ENCODE peak calls at places on chromosomes 2 and 18, in seven cellular contexts. M is K562, N is heart left ventricle, Y is mammary epithelial cell, G is PC-9, R is body of pancreas, T is kidney. S is an unnamed sample. For H3K4me1, the result is how much of the 10 kb centered on the place peaks cover.

GRCh38 chr2:120388222-120389035 is 42.5 kb downstream of the INHBB start:
- DNase-seq in M (no peak), N (no peak), Y (no peak), G (no peak), R (peak), T (peak), S (no peak)

GRCh38 chr2:59277656-59278055 is 1036.5 kb upstream of the FANCL start:
- DNase-seq in M (no peak), N (no peak), Y (no peak), G (no peak), R (no peak), T (no peak), S (peak)

GRCh38 chr2:98148968-98149697 is 62.2 kb downstream of the VWA3B start:
- DNase-seq in M (no peak), N (no peak), Y (peak), G (peak), R (peak), T (no peak), S (peak)

GRCh38 chr2:8489221-8489620 is 192.6 kb upstream of the ID2 start:
- DNase-seq in M (no peak), N (no peak), Y (no peak), G (no peak), R (no peak), T (no peak), S (no peak)

GRCh38 chr2:212177724-212178123 is 360.9 kb downstream of the ERBB4 start:
- DNase-seq in M (no peak), N (no peak), Y (no peak), G (no peak), R (no peak), T (no peak), S (peak)

GRCh38 chr2:227848586-227848985 is 22.8 kb upstream of the DAW1 start:
- DNase-seq in M (no peak), N (no peak), Y (peak), G (peak), R (no peak), T (no peak), S (no peak)

GRCh38 chr2:10196275-10196892 is 73.8 kb downstream of the RRM2 start:
- DNase-seq in M (no peak), N (no peak), Y (no peak), G (no peak), R (no peak), T (no peak), S (no peak)

GRCh38 chr2:232249096-232249495 is 129.5 kb upstream of the ALPP start:
- DNase-seq in M (no peak), N (no peak), Y (no peak), G (no peak), R (no peak), T (no peak), S (no peak)

GRCh38 chr2:224869601-224870000 is 153.4 kb upstream of the CCDC195 start:
- DNase-seq in M (no peak), N (no peak), Y (peak), G (no peak), R (no peak), T (no peak), S (peak)

GRCh38 chr2:47169784-47170183 is 14.7 kb upstream of the STPG4 start:
- DNase-seq in M (no peak), N (no peak), Y (no peak), G (no peak), R (no peak), T (no peak), S (no peak)
- H3K4me1 ChIP-seq in M (under half), N (half or more), Y (under half), G (half or more), R (under half), T (under half), S (half or more)

GRCh38 chr18:9915291-9916066 is 1.7 kb downstream of the VAPA start:
- DNase-seq in M (no peak), N (no peak), Y (no peak), G (no peak), R (no peak), T (no peak), S (no peak)

GRCh38 chr18:9914584-9915290 is 921 bp downstream of the VAPA start:
- DNase-seq in M (no peak), N (peak), Y (peak), G (peak), R (peak), T (peak), S (peak)

GRCh38 chr18:9913526-9914333 is at the start of gene VAPA:
- DNase-seq in M (peak), N (peak), Y (peak), G (peak), R (peak), T (peak), S (peak)

GRCh38 chr18:9913151-9913525 is 678 bp upstream of the VAPA start:
- DNase-seq in M (no peak), N (no peak), Y (no peak), G (no peak), R (no peak), T (no peak), S (no peak)

DNA sequence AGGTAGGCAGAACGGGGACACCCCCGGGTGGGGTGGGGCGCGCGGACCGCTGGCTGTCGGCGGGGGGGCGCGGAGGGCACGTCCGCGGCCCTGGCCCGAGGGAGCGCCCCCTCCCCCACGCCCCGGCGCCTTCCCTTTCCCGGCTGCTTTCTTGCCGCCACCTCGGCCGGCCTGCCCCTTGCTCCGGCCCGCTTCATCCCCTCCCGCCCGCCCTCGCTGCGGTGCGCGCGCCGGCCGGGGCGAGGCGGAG is 443 bp downstream of the VAPA start:
- DNase-seq in M (peak), N (no peak), Y (no peak), G (no peak), R (no peak), T (no peak), S (no peak)
- TF ChIP-seq CTCF in M (no peak), N (no peak), Y (no peak), G (no peak), R (no peak), T (no peak), S (no peak)

GRCh38 chr2:105383456-105383855 is 15.4 kb downstream of the FHL2 start:
- DNase-seq in M (no peak), N (peak), Y (no peak), G (no peak), R (no peak), T (no peak), S (peak)
- H3K4me1 ChIP-seq in M (under half), N (half or more), Y (under half), G (half or more), R (under half), T (under half), S (half or more)

GRCh38 chr2:216328347-216328746 is 43.9 kb downstream of the MARCHF4 start:
- DNase-seq in M (no peak), N (no peak), Y (no peak), G (no peak), R (no peak), T (no peak), S (peak)
- TF ChIP-seq CTCF in M (peak), N (no peak), Y (peak), G (no peak), R (no peak), T (no peak), S (peak)

DNA sequence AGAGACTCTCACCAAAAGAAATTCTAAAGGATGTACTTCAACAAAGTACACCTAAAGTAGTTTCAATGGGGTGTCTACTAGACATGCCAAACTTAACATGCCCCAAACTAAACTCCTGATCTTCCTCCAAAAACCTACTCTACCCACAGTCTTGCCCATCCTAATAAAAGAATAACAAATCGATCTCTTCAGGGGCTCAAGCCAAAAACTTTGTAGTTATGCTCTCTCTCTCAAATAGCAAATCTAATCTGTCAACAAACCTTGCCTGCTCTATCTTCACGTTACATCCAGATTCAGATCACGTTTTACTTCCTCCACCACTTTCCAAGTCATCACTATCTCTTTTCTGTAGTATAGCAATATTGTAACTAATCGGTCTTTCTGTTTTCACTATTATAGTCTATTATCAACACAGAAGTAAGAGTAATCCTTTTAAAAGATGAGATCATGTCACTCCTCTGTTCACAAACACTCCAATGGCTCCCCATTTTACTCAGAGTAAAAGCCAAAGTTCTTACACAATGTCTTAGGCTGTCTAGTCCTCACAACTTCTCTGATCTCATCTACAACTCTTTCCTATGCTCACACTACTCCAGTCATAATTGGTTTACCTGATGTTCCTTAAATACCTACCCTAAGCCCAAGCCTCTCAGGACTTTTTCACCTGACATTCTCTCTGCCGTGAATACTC is 79.9 kb downstream of the THADA start:
- DNase-seq in M (no peak), N (no peak), Y (no peak), G (no peak), R (no peak), T (no peak), S (no peak)
- H3K4me1 ChIP-seq in M (under half), N (under half), Y (under half), G (under half), R (half or more), T (under half), S (under half)

GRCh38 chr2:48203668-48204067 is 297.4 kb upstream of the FBXO11 start:
- DNase-seq in M (no peak), N (no peak), Y (no peak), G (no peak), R (no peak), T (no peak), S (no peak)

GRCh38 chr2:48207201-48207641 is 300.9 kb upstream of the FBXO11 start:
- DNase-seq in M (no peak), N (no peak), Y (no peak), G (no peak), R (no peak), T (no peak), S (no peak)

GRCh38 chr2:48204750-48205136 is 298.4 kb upstream of the FBXO11 start:
- DNase-seq in M (no peak), N (no peak), Y (no peak), G (no peak), R (no peak), T (no peak), S (no peak)

GRCh38 chr2:48202863-48203642 is 296.8 kb upstream of the FBXO11 start:
- DNase-seq in M (no peak), N (no peak), Y (no peak), G (no peak), R (no peak), T (no peak), S (no peak)

DNA sequence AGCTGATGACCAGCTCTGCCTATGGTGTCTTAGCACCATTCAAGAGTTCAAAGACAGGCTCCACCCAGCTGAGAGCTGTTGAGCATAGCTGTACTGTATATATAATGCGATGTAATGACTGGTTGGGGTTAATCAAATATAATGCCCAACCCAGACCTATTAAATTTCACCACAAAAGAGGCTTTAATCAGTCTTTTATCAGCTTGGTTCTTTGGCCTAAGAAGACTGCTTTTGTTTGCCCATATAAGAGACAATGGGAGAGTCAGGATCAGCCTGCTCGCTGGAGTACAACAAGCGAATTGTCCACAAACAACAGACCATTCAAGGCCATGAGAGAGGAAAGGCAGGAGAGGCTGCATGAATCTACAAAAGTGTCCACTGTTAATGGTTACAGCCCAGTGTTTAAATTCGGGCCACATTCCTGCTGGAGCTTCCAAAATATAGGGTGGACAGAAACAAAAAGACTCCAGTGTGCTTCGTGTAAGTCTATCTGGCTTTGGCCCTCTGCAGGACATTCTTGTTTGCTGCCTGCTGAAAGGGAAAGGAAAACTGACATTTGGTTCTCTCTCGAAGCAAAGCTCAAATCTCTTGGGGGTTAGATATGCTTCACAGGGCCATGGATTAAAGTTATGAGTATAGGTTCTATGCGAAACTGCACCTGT is 299.0 kb upstream of the FBXO11 start:
- DNase-seq in M (no peak), N (no peak), Y (no peak), G (no peak), R (no peak), T (no peak), S (no peak)
- TF ChIP-seq CTCF in M (peak), N (no peak), Y (peak), G (no peak), R (no peak), T (no peak), S (peak)

DNA sequence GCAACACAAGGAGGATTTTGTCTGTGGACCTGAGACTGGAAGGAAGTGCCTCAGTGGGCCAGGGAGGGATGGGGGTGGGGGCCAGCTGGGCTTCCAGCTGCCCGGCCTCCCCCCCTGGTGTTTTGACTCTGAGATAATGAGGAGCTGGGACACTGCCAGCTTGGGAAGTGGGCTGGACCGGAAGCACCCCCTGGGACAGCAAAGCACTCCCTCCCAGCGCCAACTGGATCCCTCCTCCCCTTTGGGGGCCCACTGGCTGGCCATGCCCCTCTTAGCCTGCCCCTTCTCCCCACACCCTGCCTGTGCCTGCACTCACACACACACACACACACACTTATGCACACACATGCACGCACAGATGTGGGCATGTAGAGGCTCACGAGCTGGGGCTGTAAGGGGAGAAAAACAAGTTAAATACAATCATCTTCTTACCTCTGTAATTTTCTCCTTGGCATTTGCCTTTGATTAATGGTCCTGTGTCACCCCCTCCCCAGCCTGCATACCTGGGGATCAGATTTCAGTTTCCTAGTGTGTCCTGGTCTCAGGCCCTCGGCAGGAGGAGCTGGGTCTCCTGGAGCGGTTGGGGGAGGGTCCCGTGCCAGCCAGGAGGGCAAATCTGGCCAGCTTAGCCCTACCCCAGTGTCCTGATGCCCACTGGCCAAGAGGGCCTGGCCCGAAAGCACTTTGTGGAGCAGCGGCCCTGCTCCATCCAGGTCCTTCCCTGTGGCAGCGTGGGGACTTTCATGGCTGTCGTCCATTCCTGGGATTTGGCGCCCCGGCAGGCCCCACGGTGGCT is 3.6 kb downstream of the ITM2C start:
- DNase-seq in M (no peak), N (no peak), Y (no peak), G (no peak), R (no peak), T (no peak), S (peak)
- H3K4me1 ChIP-seq in M (under half), N (under half), Y (under half), G (under half), R (under half), T (under half), S (half or more)

DNA sequence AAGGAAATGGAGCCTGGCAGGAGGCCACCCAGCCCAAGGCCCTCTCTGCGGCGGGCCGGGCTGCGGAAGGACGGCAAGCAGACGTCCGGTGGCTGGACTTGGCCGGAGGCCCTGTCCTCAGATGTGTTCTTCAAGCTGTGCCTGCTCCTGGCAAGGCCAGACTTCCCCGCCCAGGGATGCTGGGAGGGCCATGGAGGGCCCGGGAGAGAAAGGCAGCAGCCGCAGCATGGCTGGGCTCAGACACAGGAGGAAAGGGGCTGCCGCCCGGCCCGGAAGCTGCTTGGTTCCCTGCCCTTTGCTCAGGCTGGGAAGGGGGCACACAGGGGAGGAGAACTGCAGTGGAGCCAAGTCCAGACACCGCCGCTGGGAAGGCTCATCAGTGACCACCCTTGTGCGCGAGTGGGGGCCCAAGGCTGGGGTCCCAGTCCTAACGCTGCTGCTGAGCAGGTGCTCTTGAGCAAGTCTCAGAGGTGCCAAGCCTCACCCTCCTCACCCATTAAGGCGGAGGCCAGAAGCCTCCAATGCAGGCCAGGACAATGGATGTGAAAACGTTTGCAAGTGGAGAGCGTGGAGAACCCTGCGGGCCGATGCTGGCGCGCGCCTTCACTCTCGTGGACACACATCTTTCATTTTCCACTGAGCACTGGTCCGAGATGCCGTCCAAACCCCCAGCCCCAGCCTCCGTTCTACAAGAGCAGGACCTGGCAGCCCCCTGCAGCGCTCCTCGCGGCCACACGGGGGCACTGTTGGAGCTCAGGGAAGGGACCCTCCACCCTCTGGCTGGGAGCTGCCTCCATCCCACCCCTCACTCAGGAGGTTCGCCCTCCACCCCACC is 7.9 kb downstream of the CROCC2 start:
- DNase-seq in M (peak), N (peak), Y (no peak), G (peak), R (peak), T (peak), S (peak)
- TF ChIP-seq CTCF in M (peak), N (peak), Y (peak), G (peak), R (peak), T (peak), S (peak)

GRCh38 chr18:13235326-13235937 is 16.9 kb downstream of the LDLRAD4 start:
- DNase-seq in M (no peak), N (no peak), Y (peak), G (peak), R (peak), T (no peak), S (no peak)

GRCh38 chr18:13236411-13236810 is 17.9 kb downstream of the LDLRAD4 start:
- DNase-seq in M (no peak), N (no peak), Y (no peak), G (no peak), R (peak), T (no peak), S (no peak)

GRCh38 chr18:13237073-13237472 is 18.5 kb downstream of the LDLRAD4 start:
- DNase-seq in M (no peak), N (no peak), Y (no peak), G (no peak), R (no peak), T (no peak), S (no peak)

GRCh38 chr18:13234528-13234795 is 15.9 kb downstream of the LDLRAD4 start:
- DNase-seq in M (no peak), N (no peak), Y (no peak), G (no peak), R (peak), T (no peak), S (no peak)

DNA sequence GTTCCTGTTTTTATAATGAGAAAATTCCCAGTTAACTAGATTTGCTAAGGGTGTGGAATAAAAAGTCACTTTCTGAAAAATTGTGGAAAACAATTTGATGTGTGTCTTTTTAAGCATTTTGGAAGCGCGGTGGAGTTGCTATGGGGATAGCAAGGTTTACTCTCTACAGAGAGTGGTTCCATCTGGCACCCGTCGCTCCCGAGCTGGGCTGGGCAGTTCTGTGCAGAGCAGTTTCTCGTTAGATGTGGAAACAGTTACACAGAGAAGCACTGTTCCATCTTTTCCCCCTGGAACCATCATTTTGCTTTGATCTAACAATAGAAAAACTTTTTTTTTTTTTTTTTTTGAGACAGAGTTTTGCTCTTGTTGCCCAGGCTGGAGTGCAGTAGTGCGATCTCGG is 17.4 kb downstream of the LDLRAD4 start:
- DNase-seq in M (no peak), N (peak), Y (no peak), G (no peak), R (peak), T (no peak), S (no peak)
- H3K4me1 ChIP-seq in M (under half), N (under half), Y (under half), G (under half), R (under half), T (under half), S (under half)

GRCh38 chr2:241007111-241007510 is 8.7 kb downstream of the SNED1 start:
- DNase-seq in M (no peak), N (no peak), Y (no peak), G (no peak), R (no peak), T (no peak), S (no peak)
- TF ChIP-seq CTCF in M (no peak), N (no peak), Y (no peak), G (no peak), R (no peak), T (no peak), S (no peak)

S was measured in cardiac muscle cell.